ENCODE peak calls at places on chromosomes 13 and 19, in ten cellular contexts. I is pancreas; R is stomach; S is CD8-positive, alpha-beta T cell; P is heart right ventricle; U is HCT116; F is left ventricle myocardium inferior; K is breast epithelium; O is uterus; Z is body of pancreas. G is an unnamed sample.

GRCh38 chr13:103188688-103189326 is 122.6 kb upstream of the SLC10A2 start:
- DNase-seq in R (no peak), S (no peak), Z (no peak), O (no peak), U (no peak), P (no peak), I (no peak), K (no peak), F (no peak), G (no peak)

GRCh38 chr13:104006625-104007061 is 940.4 kb upstream of the SLC10A2 start:
- DNase-seq in P (no peak), Z (no peak), U (no peak), F (no peak), K (no peak), S (no peak), R (no peak), O (no peak), I (no peak), G (no peak)

GRCh38 chr19:29622191-29623070 is 16.3 kb downstream of the POP4 start:
- DNase-seq in R (no peak), K (no peak), Z (no peak), S (no peak), P (no peak), F (no peak), I (no peak), U (no peak), O (no peak), G (no peak)

GRCh38 chr13:95403349-95404140 is 102.3 kb upstream of the ABCC4 start:
- DNase-seq in Z (no peak), I (no peak), O (no peak), R (no peak), P (peak), F (no peak), U (no peak), K (no peak), S (no peak), G (no peak)

GRCh38 chr19:57947088-57947418 is 453 bp downstream of the ZNF256 start:
- DNase-seq in U (no peak), R (no peak), F (no peak), Z (no peak), S (no peak), I (no peak), K (no peak), O (no peak), P (no peak), G (no peak)

GRCh38 chr19:49823472-49823871 is 5.4 kb downstream of the MED25 start:
- DNase-seq in K (no peak), O (no peak), P (no peak), U (no peak), R (no peak), S (no peak), I (no peak), Z (no peak), F (no peak), G (no peak)

GRCh38 chr19:6740589-6741348 is 1.3 kb downstream of the TRIP10 start:
- DNase-seq in U (no peak), S (no peak), K (no peak), R (peak), O (peak), Z (peak), I (peak), F (peak), P (peak), G (no peak)

GRCh38 chr19:31470952-31471351 is 121.7 kb upstream of the TSHZ3 start:
- DNase-seq in P (no peak), K (no peak), R (no peak), S (no peak), I (no peak), Z (no peak), O (no peak), U (no peak), F (no peak), G (no peak)

GRCh38 chr19:43362179-43362578 is 8.7 kb downstream of the CD177 start:
- DNase-seq in U (no peak), I (no peak), O (no peak), P (no peak), Z (no peak), K (no peak), F (no peak), R (no peak), S (no peak), G (no peak)

GRCh38 chr19:34191355-34191962 is 19.2 kb downstream of the LSM14A start:
- DNase-seq in K (no peak), R (no peak), F (no peak), P (no peak), S (no peak), U (no peak), Z (no peak), O (no peak), I (no peak), G (no peak)

GRCh38 chr19:3458595-3459284 is 21.6 kb downstream of the SMIM24 start:
- DNase-seq in O (peak), Z (peak), S (no peak), I (no peak), K (no peak), F (no peak), U (no peak), P (peak), R (no peak), G (no peak)

GRCh38 chr19:45955905-45956608 is 17.6 kb downstream of the NOVA2 start:
- DNase-seq in I (no peak), Z (peak), R (no peak), S (no peak), P (peak), O (peak), F (peak), K (no peak), U (peak), G (peak)

GRCh38 chr13:109155301-109155761 is 525.9 kb downstream of the MYO16 start:
- DNase-seq in U (peak), R (no peak), O (no peak), P (no peak), Z (no peak), K (no peak), S (no peak), I (no peak), F (no peak), G (no peak)

GRCh38 chr13:93505104-93505952 is 278.7 kb downstream of the GPC6 start:
- DNase-seq in I (no peak), K (no peak), Z (no peak), R (no peak), F (no peak), P (no peak), U (no peak), S (no peak), O (no peak), G (no peak)

GRCh38 chr13:103663996-103664395 is 597.8 kb upstream of the SLC10A2 start:
- DNase-seq in U (no peak), F (no peak), S (no peak), O (no peak), K (no peak), I (no peak), Z (no peak), R (no peak), P (no peak), G (no peak)

GRCh38 chr13:28468520-28468915 is 26.4 kb downstream of the FLT1 start:
- DNase-seq in K (no peak), P (no peak), S (no peak), I (no peak), O (no peak), F (no peak), Z (no peak), R (no peak), U (no peak), G (no peak)

GRCh38 chr13:87172166-87172825 is 498.9 kb upstream of the SLITRK5 start:
- DNase-seq in U (no peak), R (no peak), K (no peak), O (no peak), F (no peak), I (no peak), S (no peak), P (no peak), Z (no peak), G (no peak)

GRCh38 chr19:5154129-5154798 is 185.4 kb downstream of the KDM4B start:
- DNase-seq in O (peak), U (no peak), Z (peak), R (peak), I (peak), F (no peak), K (no peak), S (peak), P (no peak), G (no peak)

GRCh38 chr19:16035601-16036297 is 40.5 kb upstream of the TPM4 start:
- DNase-seq in Z (no peak), P (no peak), R (no peak), K (peak), F (no peak), U (no peak), S (no peak), I (peak), O (no peak), G (peak)

GRCh38 chr13:98206946-98207345 is 29.9 kb upstream of the RNF113B start:
- DNase-seq in Z (no peak), I (no peak), R (no peak), U (no peak), O (no peak), P (no peak), F (no peak), K (no peak), S (no peak), G (no peak)

GRCh38 chr13:22210134-22210930 is 539.5 kb downstream of the FGF9 start:
- DNase-seq in S (no peak), U (no peak), R (no peak), I (no peak), F (no peak), K (no peak), Z (no peak), O (no peak), P (no peak), G (no peak)

GRCh38 chr13:39816936-39817335 is 161.5 kb downstream of the COG6 start:
- DNase-seq in F (no peak), S (no peak), U (no peak), O (no peak), I (no peak), K (no peak), R (no peak), P (no peak), Z (no peak), G (no peak)

GRCh38 chr19:22527554-22527953 is 105.4 kb upstream of the ZNF98 start:
- DNase-seq in O (no peak), P (no peak), R (no peak), Z (no peak), F (no peak), K (no peak), I (no peak), S (no peak), U (no peak), G (no peak)

GRCh38 chr13:73671011-73671410 is 463.2 kb downstream of the KLF12 start:
- DNase-seq in R (no peak), F (no peak), O (no peak), U (no peak), S (no peak), P (no peak), Z (no peak), I (no peak), K (no peak), G (no peak)

GRCh38 chr19:33673258-33673875 is 51.6 kb downstream of the CHST8 start:
- DNase-seq in O (no peak), F (no peak), K (no peak), R (peak), S (no peak), I (no peak), P (no peak), U (no peak), Z (no peak), G (no peak)

GRCh38 chr13:40668335-40668734 is 1.9 kb upstream of the FOXO1 start:
- DNase-seq in P (peak), F (peak), S (peak), I (no peak), O (peak), Z (peak), K (no peak), U (no peak), R (no peak), G (no peak)

DNA sequence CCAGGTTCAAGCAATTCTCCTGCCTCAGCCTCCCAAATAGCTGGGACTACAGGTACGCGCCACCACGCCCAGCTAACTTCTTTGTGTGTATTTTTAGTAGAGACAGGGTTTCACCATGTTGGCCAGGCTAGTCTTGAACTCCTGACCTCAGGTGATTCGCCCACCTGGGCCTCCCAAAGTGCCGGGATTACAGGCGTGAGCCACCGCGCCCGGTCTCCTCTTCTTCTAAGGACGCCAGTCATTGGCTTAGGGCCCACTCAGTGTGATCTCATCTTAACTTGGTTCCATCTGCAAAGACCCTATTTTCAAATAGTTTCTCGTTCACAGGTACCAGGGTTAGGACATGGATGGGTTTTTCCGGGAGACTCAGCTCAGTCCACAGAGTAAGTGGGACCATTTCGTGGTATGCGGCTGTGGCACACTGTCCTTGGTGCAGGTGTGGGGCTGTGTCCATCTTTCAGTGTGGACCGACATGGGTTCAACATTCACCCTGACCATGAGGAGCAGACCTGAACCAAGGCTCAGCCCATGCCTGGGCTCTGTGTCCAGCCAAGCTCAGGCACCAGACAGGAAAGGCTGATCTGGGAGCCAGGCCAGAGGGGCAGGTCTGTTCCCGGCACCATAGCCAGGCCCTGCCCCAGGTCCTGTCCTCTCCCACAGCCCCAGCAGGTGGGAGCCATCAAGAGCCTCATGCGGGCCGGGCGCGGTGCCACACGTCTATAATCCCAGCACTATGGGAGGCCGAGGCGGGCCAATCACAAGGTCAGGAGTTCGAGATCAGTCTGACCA is 2.8 kb upstream of the MKNK2 start:
- DNase-seq in S (no peak), F (peak), I (peak), K (no peak), R (peak), O (peak), U (no peak), Z (peak), P (peak), G (no peak)
- H3K27ac ChIP-seq in S (no peak), F (peak), I (peak), K (peak), R (peak), O (peak), U (peak), Z (peak), P (peak), G (no peak)

GRCh38 chr19:44847144-44848035 is 1.3 kb downstream of the NECTIN2 start:
- DNase-seq in Z (peak), O (peak), K (peak), P (peak), R (peak), F (peak), S (no peak), U (peak), I (peak), G (no peak)

GRCh38 chr19:44848036-44848804 is 2.1 kb downstream of the NECTIN2 start:
- DNase-seq in I (no peak), Z (peak), U (no peak), O (peak), F (no peak), K (no peak), R (no peak), P (peak), S (no peak), G (no peak)

GRCh38 chr19:44846455-44847143 is 502 bp downstream of the NECTIN2 start:
- DNase-seq in I (peak), S (no peak), Z (no peak), P (peak), K (no peak), R (no peak), F (no peak), U (no peak), O (peak), G (no peak)

GRCh38 chr19:44845612-44846454 is at the start of gene NECTIN2:
- DNase-seq in R (peak), F (peak), S (peak), Z (peak), P (peak), I (peak), K (peak), U (peak), O (peak), G (peak)

GRCh38 chr19:44845286-44845611 is 848 bp upstream of the NECTIN2 start:
- DNase-seq in I (peak), R (no peak), U (no peak), S (no peak), K (no peak), F (no peak), P (no peak), Z (no peak), O (no peak), G (no peak)
- TF ChIP-seq CTCF in I (no peak), R (no peak), U (no peak), S (no peak), K (no peak), F (no peak), P (no peak), Z (no peak), O (no peak), G (no peak)

DNA sequence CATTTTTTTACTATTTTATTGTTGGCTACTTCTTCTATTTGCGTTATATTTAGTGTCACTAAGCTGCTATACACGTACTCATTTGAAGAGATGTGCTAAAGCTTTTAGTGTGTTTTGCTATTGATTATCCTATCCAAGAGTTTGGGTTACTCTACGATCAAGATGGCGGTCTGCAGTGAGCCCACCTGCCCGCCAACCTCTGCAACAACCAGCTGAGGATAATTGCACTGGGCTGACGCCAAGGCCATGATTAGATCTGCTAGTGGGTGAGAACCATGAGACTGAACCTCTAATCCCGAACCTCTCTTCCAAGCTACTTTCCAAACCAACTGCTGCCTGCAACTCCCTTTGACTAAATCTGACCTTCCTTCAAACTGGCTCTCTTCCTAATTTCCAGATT is 1.8 kb downstream of the CPB2 start:
- DNase-seq in S (no peak), R (no peak), K (no peak), F (no peak), P (no peak), U (no peak), I (no peak), Z (no peak), O (no peak), G (no peak)
- H3K4me3 ChIP-seq in S (no peak), R (no peak), K (no peak), F (no peak), P (no peak), U (no peak), I (no peak), Z (no peak), O (no peak), G (no peak)

GRCh38 chr19:39823693-39824092 is 10.3 kb downstream of the DYRK1B start:
- DNase-seq in R (no peak), S (no peak), P (no peak), Z (no peak), K (no peak), F (no peak), I (no peak), U (no peak), O (no peak), G (peak)
- H3K27ac ChIP-seq in R (peak), S (peak), P (peak), Z (peak), K (peak), F (peak), I (no peak), U (no peak), O (peak), G (peak)

DNA sequence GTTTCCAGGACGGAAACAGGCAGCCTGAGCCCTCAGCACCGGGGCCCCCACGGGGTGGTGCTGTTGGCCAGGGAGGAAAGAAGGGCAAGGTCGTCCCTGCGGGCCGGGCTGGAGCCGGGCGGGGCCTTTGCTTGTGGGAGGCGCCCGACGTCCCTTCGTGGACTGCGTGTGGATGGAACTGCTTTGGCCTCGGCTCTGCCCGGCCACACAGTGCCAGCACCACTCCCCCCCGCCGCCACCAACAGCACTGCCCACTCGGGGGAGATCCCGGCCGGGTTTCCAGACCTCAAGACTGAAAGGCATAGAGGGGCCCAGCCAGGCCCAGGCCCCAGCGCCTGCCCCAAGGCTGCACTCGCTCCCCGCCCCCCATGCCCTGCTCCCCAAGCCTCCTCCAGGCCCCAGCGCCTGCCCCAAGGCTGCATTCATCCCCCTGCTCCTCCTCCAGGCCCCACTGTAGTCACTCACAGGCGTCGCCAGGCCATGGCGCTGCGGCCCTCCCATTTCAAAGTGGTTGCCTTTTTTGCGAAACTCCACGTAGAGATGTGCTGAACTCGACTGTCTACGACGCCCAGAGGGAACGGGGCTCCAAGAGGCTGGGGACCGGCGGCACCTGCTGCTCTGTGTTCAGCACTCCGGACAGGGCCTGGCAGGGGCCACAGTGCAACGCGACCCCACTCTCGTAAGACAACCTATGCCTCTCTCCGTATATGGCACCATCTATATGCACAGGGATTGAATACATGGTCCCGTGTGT is 22.5 kb downstream of the C13orf46 start:
- DNase-seq in Z (peak), P (peak), U (peak), I (peak), O (peak), R (peak), S (peak), F (peak), K (peak), G (peak)
- TF ChIP-seq CTCF in Z (peak), P (peak), U (peak), I (peak), O (peak), R (peak), S (no peak), F (peak), K (peak), G (peak)

GRCh38 chr19:51124729-51125128 is at the start of gene SIGLEC9:
- DNase-seq in O (no peak), Z (peak), R (no peak), K (peak), F (peak), U (no peak), P (peak), S (no peak), I (no peak), G (no peak)
- H3K4me3 ChIP-seq in O (no peak), Z (no peak), R (no peak), K (peak), F (peak), U (no peak), P (peak), S (peak), I (peak), G (peak)

GRCh38 chr19:14512420-14512961 is 5.7 kb downstream of the DNAJB1 start:
- DNase-seq in F (no peak), K (no peak), S (no peak), R (no peak), O (no peak), Z (no peak), U (no peak), P (no peak), I (no peak), G (no peak)
- H3K27ac ChIP-seq in F (no peak), K (no peak), S (no peak), R (peak), O (no peak), Z (no peak), U (peak), P (no peak), I (no peak), G (no peak)

G was measured in dorsolateral prefrontal cortex.